ENCODE peak calls at places on chromosomes 13 and 19, in eight cellular contexts. J, T, Y, B, M, V, K and H are unnamed samples.

GRCh38 chr19:52296400-52296772 is 583 bp upstream of the ZNF480 start:
- DNase-seq in M (no peak), T (no peak), K (no peak), V (no peak), B (no peak), Y (no peak), J (no peak), H (no peak)

GRCh38 chr13:65417953-65418352 is 1812.2 kb downstream of the PCDH9 start:
- DNase-seq in V (no peak), B (no peak), Y (no peak), K (no peak), M (no peak), T (no peak), J (peak; percentile 29), H (no peak)

GRCh38 chr13:40165533-40165932 is 500.9 kb downstream of the FOXO1 start:
- DNase-seq in K (no peak), T (no peak), V (no peak), J (no peak), B (no peak), M (no peak), Y (no peak), H (no peak)

GRCh38 chr13:20231839-20232555 is at the start of gene GJB6:
- DNase-seq in T (no peak), B (no peak), K (peak; percentile 11), V (no peak), M (no peak), J (no peak), Y (no peak), H (no peak)

GRCh38 chr19:709196-709964 is 645 bp downstream of the PALM start:
- DNase-seq in J (no peak), V (no peak), M (no peak), Y (no peak), K (no peak), B (no peak), T (no peak), H (no peak)

GRCh38 chr19:40613669-40614594 is 12.8 kb downstream of the LTBP4 start:
- DNase-seq in B (no peak), T (peak; percentile 93), M (peak; percentile 95), J (peak; percentile 76), V (peak; percentile 83), Y (peak; percentile 84), K (peak; percentile 73), H (peak; percentile 43)

GRCh38 chr13:113239986-113240385 is 30.6 kb downstream of the CUL4A start:
- DNase-seq in M (no peak), J (no peak), Y (no peak), V (no peak), K (no peak), T (no peak), B (no peak), H (no peak)

GRCh38 chr13:113152894-113153809 is 5.3 kb upstream of the PROZ start:
- DNase-seq in T (peak; percentile 56), K (no peak), M (no peak), V (no peak), J (no peak), B (no peak), Y (peak; percentile 51), H (no peak)

GRCh38 chr13:82898625-82899024 is 983.6 kb downstream of the SLITRK1 start:
- DNase-seq in T (no peak), M (no peak), K (no peak), J (no peak), V (no peak), B (no peak), Y (no peak), H (no peak)

GRCh38 chr13:50919291-50919690 is 9.7 kb downstream of the RNASEH2B start:
- DNase-seq in Y (no peak), M (no peak), T (no peak), K (no peak), V (no peak), J (no peak), B (no peak), H (no peak)

GRCh38 chr13:98450495-98451167 is 126.3 kb downstream of the STK24 start:
- DNase-seq in Y (no peak), V (no peak), J (no peak), K (no peak), B (no peak), T (no peak), M (no peak), H (no peak)

GRCh38 chr13:86810385-86810784 is 860.8 kb upstream of the SLITRK5 start:
- DNase-seq in M (no peak), V (no peak), J (no peak), B (no peak), T (no peak), Y (no peak), K (no peak), H (no peak)

GRCh38 chr19:52171321-52172169 is at the start of gene ZNF836:
- DNase-seq in Y (peak; percentile 86), T (peak; percentile 96), V (peak; percentile 84), K (peak; percentile 85), J (peak; percentile 74), B (no peak), M (no peak), H (peak; percentile 53)

GRCh38 chr13:41615520-41615838 is 158.1 kb downstream of the RGCC start:
- DNase-seq in T (no peak), B (no peak), K (no peak), J (no peak), M (no peak), V (no peak), Y (no peak), H (no peak)

GRCh38 chr13:41145136-41145908 is 12.7 kb upstream of the KBTBD6 start:
- DNase-seq in J (peak; percentile 53), K (no peak), V (no peak), T (no peak), B (no peak), M (no peak), Y (no peak), H (no peak)

GRCh38 chr19:45564131-45564780 is 20.3 kb downstream of the OPA3 start:
- DNase-seq in V (no peak), T (no peak), M (no peak), B (no peak), Y (no peak), K (no peak), J (no peak), H (no peak)

GRCh38 chr13:32878172-32878571 is 138.1 kb upstream of the KL start:
- DNase-seq in M (no peak), V (no peak), T (no peak), K (no peak), Y (no peak), B (no peak), J (peak; percentile 79), H (no peak)

GRCh38 chr13:41533676-41534075 is 76.3 kb downstream of the RGCC start:
- DNase-seq in J (no peak), T (no peak), Y (no peak), M (no peak), B (no peak), K (no peak), V (no peak), H (no peak)

GRCh38 chr13:75610466-75610865 is 25.7 kb upstream of the LMO7 start:
- DNase-seq in Y (no peak), J (no peak), M (no peak), B (no peak), V (no peak), K (no peak), T (no peak), H (no peak)

GRCh38 chr19:17562097-17562496 is 6.6 kb downstream of the COLGALT1 start:
- DNase-seq in K (no peak), J (no peak), V (no peak), M (no peak), Y (no peak), T (no peak), B (no peak), H (no peak)

GRCh38 chr13:27131906-27132305 is 39.7 kb downstream of the USP12 start:
- DNase-seq in V (no peak), K (no peak), B (no peak), J (no peak), T (no peak), Y (no peak), M (no peak), H (no peak)

GRCh38 chr19:40294560-40294959 is 9.4 kb upstream of the AKT2 start:
- DNase-seq in M (no peak), J (no peak), B (no peak), K (no peak), T (no peak), V (no peak), Y (no peak), H (no peak)

GRCh38 chr19:11324079-11324661 is 15.3 kb downstream of the RAB3D start:
- DNase-seq in V (peak; percentile 41), M (peak; percentile 48), B (no peak), J (peak; percentile 87), K (no peak), Y (peak; percentile 93), T (peak; percentile 88), H (peak; percentile 87)

GRCh38 chr13:73860501-73860900 is 273.7 kb downstream of the KLF12 start:
- DNase-seq in J (no peak), V (no peak), T (no peak), B (no peak), M (no peak), K (no peak), Y (no peak), H (no peak)

GRCh38 chr19:40466219-40467006 is at the start of gene SPTBN4:
- DNase-seq in V (peak; percentile 18), B (no peak), K (peak; percentile 49), Y (peak; percentile 43), M (no peak), T (peak; percentile 37), J (no peak), H (no peak)

GRCh38 chr19:51047031-51047335 is 12.2 kb upstream of the KLK12 start:
- DNase-seq in K (no peak), Y (no peak), M (no peak), B (no peak), J (no peak), V (no peak), T (no peak), H (no peak)

GRCh38 chr19:13770013-13770635 is 4.1 kb upstream of the C19orf53 start:
- DNase-seq in V (no peak), T (no peak), M (no peak), J (no peak), Y (no peak), B (no peak), K (no peak), H (no peak)

GRCh38 chr19:1728816-1729567 is 24.3 kb upstream of the ONECUT3 start:
- DNase-seq in Y (no peak), V (no peak), M (no peak), J (no peak), K (no peak), T (no peak), B (no peak), H (no peak)

GRCh38 chr13:99320693-99321481 is 13.7 kb upstream of the GPR183 start:
- DNase-seq in Y (no peak), T (no peak), J (peak; percentile 94), K (no peak), M (no peak), V (no peak), B (no peak), H (peak; percentile 89)

GRCh38 chr13:37134411-37135041 is 29.1 kb upstream of the CSNK1A1L start:
- DNase-seq in K (no peak), J (peak; percentile 34), B (no peak), M (no peak), T (no peak), V (no peak), Y (no peak), H (no peak)

GRCh38 chr19:56866563-56866962 is 26.0 kb upstream of the PEG3 start:
- DNase-seq in M (no peak), J (no peak), Y (no peak), V (no peak), B (no peak), K (no peak), T (no peak), H (no peak)

GRCh38 chr19:57305056-57305455 is 15.2 kb upstream of the ZNF543 start:
- DNase-seq in M (no peak), T (no peak), J (no peak), Y (no peak), K (no peak), B (no peak), V (no peak), H (no peak)

GRCh38 chr13:76600086-76600485 is 286.1 kb downstream of the KCTD12 start:
- DNase-seq in J (no peak), V (no peak), Y (no peak), B (no peak), M (no peak), T (no peak), K (no peak), H (no peak)

GRCh38 chr19:12126707-12127106 is 13.4 kb downstream of the ZNF20 start:
- DNase-seq in Y (no peak), K (no peak), B (no peak), M (no peak), J (peak; percentile 26), V (no peak), T (peak; percentile 26), H (no peak)